ENCODE peak calls at places on chromosome 16, in seven cellular contexts. One of them, this sample, is unnamed. For H3K4me1, the result is how much of the 10 kb centered on the place peaks cover.

GRCh38 chr16:82643936-82644630 is 17.3 kb downstream of the CDH13 start:
- DNase-seq in CD4-positive, CD25-positive, alpha-beta regulatory T cell: no peak
- DNase-seq in CD8-positive, alpha-beta memory T cell: no peak
- DNase-seq in Peyer's patch: no peak
- DNase-seq in Panc1: no peak
- DNase-seq in SJSA1: no peak
- DNase-seq in A549: no peak
- DNase-seq in this sample: no peak

GRCh38 chr16:89823087-89823823 is 5.0 kb upstream of the SPIRE2 start:
- DNase-seq in Panc1: no peak
- DNase-seq in SJSA1: no peak
- DNase-seq in A549: no peak
- DNase-seq in Peyer's patch: no peak
- DNase-seq in CD8-positive, alpha-beta memory T cell: peak
- DNase-seq in CD4-positive, CD25-positive, alpha-beta regulatory T cell: no peak
- DNase-seq in this sample: no peak

GRCh38 chr16:66419527-66419926 is 7.6 kb upstream of the BEAN1 start:
- DNase-seq in Panc1: no peak
- DNase-seq in A549: no peak
- DNase-seq in CD8-positive, alpha-beta memory T cell: no peak
- DNase-seq in Peyer's patch: no peak
- DNase-seq in SJSA1: peak
- DNase-seq in CD4-positive, CD25-positive, alpha-beta regulatory T cell: no peak
- DNase-seq in this sample: no peak

GRCh38 chr16:75189638-75190245 is 17.2 kb downstream of the CTRB2 start:
- DNase-seq in A549: no peak
- DNase-seq in Panc1: no peak
- DNase-seq in Peyer's patch: no peak
- DNase-seq in CD4-positive, CD25-positive, alpha-beta regulatory T cell: no peak
- DNase-seq in CD8-positive, alpha-beta memory T cell: no peak
- DNase-seq in SJSA1: peak
- DNase-seq in this sample: no peak

GRCh38 chr16:88539261-88539651 is 30.9 kb upstream of the ZC3H18 start:
- DNase-seq in CD8-positive, alpha-beta memory T cell: no peak
- DNase-seq in CD4-positive, CD25-positive, alpha-beta regulatory T cell: no peak
- DNase-seq in Peyer's patch: no peak
- DNase-seq in Panc1: no peak
- DNase-seq in SJSA1: no peak
- DNase-seq in A549: no peak
- DNase-seq in this sample: no peak

GRCh38 chr16:89822188-89823086 is 5.8 kb upstream of the SPIRE2 start:
- DNase-seq in Panc1: no peak
- DNase-seq in Peyer's patch: no peak
- DNase-seq in CD4-positive, CD25-positive, alpha-beta regulatory T cell: no peak
- DNase-seq in SJSA1: no peak
- DNase-seq in CD8-positive, alpha-beta memory T cell: peak
- DNase-seq in A549: no peak
- DNase-seq in this sample: no peak

GRCh38 chr16:798666-799065 is 1.9 kb downstream of the GNG13 start:
- DNase-seq in Panc1: no peak
- DNase-seq in A549: no peak
- DNase-seq in SJSA1: no peak
- DNase-seq in CD8-positive, alpha-beta memory T cell: no peak
- DNase-seq in Peyer's patch: no peak
- DNase-seq in CD4-positive, CD25-positive, alpha-beta regulatory T cell: no peak
- DNase-seq in this sample: no peak

GRCh38 chr16:30028438-30029093 is 2.5 kb downstream of the TLCD3B start:
- DNase-seq in Peyer's patch: no peak
- DNase-seq in CD4-positive, CD25-positive, alpha-beta regulatory T cell: no peak
- DNase-seq in Panc1: no peak
- DNase-seq in SJSA1: no peak
- DNase-seq in CD8-positive, alpha-beta memory T cell: no peak
- DNase-seq in A549: no peak
- DNase-seq in this sample: no peak

GRCh38 chr16:19245326-19245925 is 40.1 kb upstream of the CLEC19A start:
- DNase-seq in CD8-positive, alpha-beta memory T cell: no peak
- DNase-seq in SJSA1: no peak
- DNase-seq in Panc1: no peak
- DNase-seq in Peyer's patch: no peak
- DNase-seq in A549: no peak
- DNase-seq in CD4-positive, CD25-positive, alpha-beta regulatory T cell: no peak
- DNase-seq in this sample: no peak

GRCh38 chr16:8963010-8963824 is 489 bp downstream of the USP7 start:
- DNase-seq in CD4-positive, CD25-positive, alpha-beta regulatory T cell: peak
- DNase-seq in Peyer's patch: no peak
- DNase-seq in SJSA1: no peak
- DNase-seq in A549: no peak
- DNase-seq in CD8-positive, alpha-beta memory T cell: no peak
- DNase-seq in Panc1: no peak
- DNase-seq in this sample: no peak

GRCh38 chr16:14341324-14342225 is 270.5 kb downstream of the MRTFB start:
- DNase-seq in CD4-positive, CD25-positive, alpha-beta regulatory T cell: no peak
- DNase-seq in Peyer's patch: no peak
- DNase-seq in CD8-positive, alpha-beta memory T cell: no peak
- DNase-seq in Panc1: no peak
- DNase-seq in SJSA1: no peak
- DNase-seq in A549: no peak
- DNase-seq in this sample: no peak

GRCh38 chr16:7731121-7731520 is 398.5 kb downstream of the RBFOX1 start:
- DNase-seq in A549: no peak
- DNase-seq in Peyer's patch: no peak
- DNase-seq in SJSA1: no peak
- DNase-seq in CD4-positive, CD25-positive, alpha-beta regulatory T cell: no peak
- DNase-seq in CD8-positive, alpha-beta memory T cell: no peak
- DNase-seq in Panc1: no peak
- DNase-seq in this sample: no peak

GRCh38 chr16:49902908-49903307 is 47.0 kb upstream of the ZNF423 start:
- DNase-seq in CD8-positive, alpha-beta memory T cell: no peak
- DNase-seq in SJSA1: no peak
- DNase-seq in A549: no peak
- DNase-seq in Peyer's patch: no peak
- DNase-seq in CD4-positive, CD25-positive, alpha-beta regulatory T cell: no peak
- DNase-seq in Panc1: no peak
- DNase-seq in this sample: no peak

GRCh38 chr16:86931410-86931941 is 353.1 kb downstream of the FOXL1 start:
- DNase-seq in Peyer's patch: no peak
- DNase-seq in CD4-positive, CD25-positive, alpha-beta regulatory T cell: no peak
- DNase-seq in Panc1: no peak
- DNase-seq in SJSA1: peak
- DNase-seq in A549: no peak
- DNase-seq in CD8-positive, alpha-beta memory T cell: no peak
- DNase-seq in this sample: no peak

GRCh38 chr16:24977673-24978065 is 37.5 kb downstream of the ARHGAP17 start:
- DNase-seq in SJSA1: no peak
- DNase-seq in Panc1: no peak
- DNase-seq in CD4-positive, CD25-positive, alpha-beta regulatory T cell: no peak
- DNase-seq in Peyer's patch: no peak
- DNase-seq in A549: peak
- DNase-seq in CD8-positive, alpha-beta memory T cell: no peak
- DNase-seq in this sample: no peak

GRCh38 chr16:89442990-89443726 is 47.2 kb downstream of the ANKRD11 start:
- DNase-seq in CD4-positive, CD25-positive, alpha-beta regulatory T cell: no peak
- DNase-seq in Peyer's patch: no peak
- DNase-seq in SJSA1: no peak
- DNase-seq in CD8-positive, alpha-beta memory T cell: no peak
- DNase-seq in A549: peak
- DNase-seq in Panc1: no peak
- DNase-seq in this sample: no peak

GRCh38 chr16:89737341-89738071 is 16.2 kb downstream of the ZNF276 start:
- DNase-seq in CD4-positive, CD25-positive, alpha-beta regulatory T cell: peak
- DNase-seq in Peyer's patch: peak
- DNase-seq in Panc1: no peak
- DNase-seq in CD8-positive, alpha-beta memory T cell: peak
- DNase-seq in SJSA1: no peak
- DNase-seq in A549: no peak
- DNase-seq in this sample: peak

GRCh38 chr16:7321661-7322060 is 11.0 kb upstream of the RBFOX1 start:
- DNase-seq in Panc1: no peak
- DNase-seq in A549: no peak
- DNase-seq in SJSA1: no peak
- DNase-seq in CD8-positive, alpha-beta memory T cell: no peak
- DNase-seq in Peyer's patch: no peak
- DNase-seq in CD4-positive, CD25-positive, alpha-beta regulatory T cell: no peak
- DNase-seq in this sample: no peak

GRCh38 chr16:554640-555413 is 5.4 kb upstream of the PRR35 start:
- DNase-seq in Panc1: no peak
- DNase-seq in SJSA1: no peak
- DNase-seq in Peyer's patch: no peak
- DNase-seq in CD4-positive, CD25-positive, alpha-beta regulatory T cell: no peak
- DNase-seq in A549: no peak
- DNase-seq in CD8-positive, alpha-beta memory T cell: no peak
- DNase-seq in this sample: no peak

GRCh38 chr16:67562918-67563707 is 787 bp downstream of the CTCF start:
- DNase-seq in CD4-positive, CD25-positive, alpha-beta regulatory T cell: peak
- DNase-seq in SJSA1: peak
- DNase-seq in Panc1: no peak
- DNase-seq in CD8-positive, alpha-beta memory T cell: peak
- DNase-seq in A549: peak
- DNase-seq in Peyer's patch: peak
- DNase-seq in this sample: peak

GRCh38 chr16:47713225-47713595 is 252.1 kb downstream of the PHKB start:
- DNase-seq in CD8-positive, alpha-beta memory T cell: no peak
- DNase-seq in SJSA1: peak
- DNase-seq in Panc1: no peak
- DNase-seq in CD4-positive, CD25-positive, alpha-beta regulatory T cell: peak
- DNase-seq in A549: peak
- DNase-seq in Peyer's patch: no peak
- DNase-seq in this sample: no peak

DNA sequence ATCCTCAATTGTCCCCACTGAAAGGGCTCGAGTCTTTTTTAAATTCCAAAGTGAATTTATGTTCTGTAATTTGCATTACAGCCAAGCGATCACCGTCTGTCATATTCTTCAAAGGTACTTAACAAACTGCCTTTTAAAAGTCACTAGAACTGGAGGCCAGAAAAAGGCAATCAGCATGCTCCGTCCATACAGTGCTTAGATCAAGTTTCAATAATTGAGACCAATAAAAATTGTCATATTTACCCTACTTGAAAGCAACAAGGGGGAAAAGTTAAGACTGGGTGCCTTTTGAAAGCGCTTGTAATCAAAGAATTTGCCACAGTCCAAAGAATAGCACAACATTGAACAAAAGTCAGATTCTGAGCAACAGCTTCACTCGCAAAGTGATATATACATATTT is 9.0 kb upstream of the ZFHX3 start:
- DNase-seq in CD4-positive, CD25-positive, alpha-beta regulatory T cell: no peak
- DNase-seq in Peyer's patch: no peak
- DNase-seq in A549: no peak
- DNase-seq in Panc1: no peak
- DNase-seq in SJSA1: no peak
- DNase-seq in CD8-positive, alpha-beta memory T cell: no peak
- DNase-seq in this sample: no peak
- H3K4me3 ChIP-seq in CD4-positive, CD25-positive, alpha-beta regulatory T cell: peak
- H3K4me3 ChIP-seq in Peyer's patch: peak
- H3K4me3 ChIP-seq in A549: peak
- H3K4me3 ChIP-seq in Panc1: peak
- H3K4me3 ChIP-seq in SJSA1: peak
- H3K4me3 ChIP-seq in CD8-positive, alpha-beta memory T cell: no peak
- H3K4me3 ChIP-seq in this sample: no peak

GRCh38 chr16:11635679-11636171 is 32.5 kb upstream of the SNN start:
- DNase-seq in A549: no peak
- DNase-seq in CD4-positive, CD25-positive, alpha-beta regulatory T cell: no peak
- DNase-seq in Panc1: no peak
- DNase-seq in SJSA1: no peak
- DNase-seq in Peyer's patch: no peak
- DNase-seq in CD8-positive, alpha-beta memory T cell: no peak
- DNase-seq in this sample: no peak
- H3K27ac ChIP-seq in A549: peak
- H3K27ac ChIP-seq in CD4-positive, CD25-positive, alpha-beta regulatory T cell: no peak
- H3K27ac ChIP-seq in Panc1: no peak
- H3K27ac ChIP-seq in SJSA1: no peak
- H3K27ac ChIP-seq in Peyer's patch: peak
- H3K27ac ChIP-seq in CD8-positive, alpha-beta memory T cell: no peak
- H3K27ac ChIP-seq in this sample: no peak

GRCh38 chr16:4370151-4370550 is 1.5 kb upstream of the VASN start:
- DNase-seq in Panc1: no peak
- DNase-seq in SJSA1: no peak
- DNase-seq in CD4-positive, CD25-positive, alpha-beta regulatory T cell: no peak
- DNase-seq in Peyer's patch: no peak
- DNase-seq in A549: no peak
- DNase-seq in CD8-positive, alpha-beta memory T cell: no peak
- DNase-seq in this sample: no peak
- H3K4me1 ChIP-seq in Panc1: under half
- H3K4me1 ChIP-seq in SJSA1: half or more
- H3K4me1 ChIP-seq in CD4-positive, CD25-positive, alpha-beta regulatory T cell: under half
- H3K4me1 ChIP-seq in Peyer's patch: under half
- H3K4me1 ChIP-seq in A549: under half
- H3K4me1 ChIP-seq in CD8-positive, alpha-beta memory T cell: under half
- H3K4me1 ChIP-seq in this sample: under half

GRCh38 chr16:4053663-4054479 is 62.4 kb downstream of the ADCY9 start:
- DNase-seq in Panc1: peak
- DNase-seq in A549: peak
- DNase-seq in Peyer's patch: no peak
- DNase-seq in CD4-positive, CD25-positive, alpha-beta regulatory T cell: no peak
- DNase-seq in CD8-positive, alpha-beta memory T cell: no peak
- DNase-seq in SJSA1: peak
- DNase-seq in this sample: no peak
- H3K4me3 ChIP-seq in Panc1: peak
- H3K4me3 ChIP-seq in A549: no peak
- H3K4me3 ChIP-seq in Peyer's patch: peak
- H3K4me3 ChIP-seq in CD4-positive, CD25-positive, alpha-beta regulatory T cell: no peak
- H3K4me3 ChIP-seq in CD8-positive, alpha-beta memory T cell: no peak
- H3K4me3 ChIP-seq in SJSA1: peak
- H3K4me3 ChIP-seq in this sample: no peak

DNA sequence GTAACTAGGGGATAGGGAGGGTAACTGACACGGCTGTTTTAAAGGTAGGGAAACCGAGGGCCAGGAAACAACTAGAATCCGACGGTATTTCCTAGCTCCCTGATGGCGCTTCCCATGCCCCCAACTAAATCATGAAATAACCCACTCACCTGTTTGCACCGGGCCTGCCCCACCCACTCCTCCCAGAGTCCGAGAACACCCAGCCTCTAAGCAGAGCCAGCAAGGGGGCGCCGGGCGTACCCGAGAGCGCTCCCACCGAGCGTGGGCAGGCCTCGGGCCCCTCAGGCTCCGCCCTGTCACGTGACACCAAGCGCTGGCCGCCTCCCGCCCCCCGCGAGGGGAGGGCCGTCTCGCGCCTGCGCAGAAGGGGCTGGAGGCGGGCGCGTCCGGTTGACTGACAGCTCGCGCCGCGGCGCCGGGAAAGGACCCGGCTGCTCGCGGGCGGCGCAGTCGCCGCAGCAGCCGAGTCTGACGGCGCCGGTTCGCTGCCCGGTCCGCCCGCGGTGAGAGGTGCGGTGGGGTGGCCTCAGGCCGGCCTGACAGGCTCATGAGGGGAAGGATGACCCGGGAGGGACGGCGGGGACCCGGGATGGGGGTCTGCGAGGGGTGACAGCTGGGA is at the start of gene KIAA0513:
- DNase-seq in Panc1: no peak
- DNase-seq in Peyer's patch: peak
- DNase-seq in SJSA1: peak
- DNase-seq in CD4-positive, CD25-positive, alpha-beta regulatory T cell: peak
- DNase-seq in A549: peak
- DNase-seq in CD8-positive, alpha-beta memory T cell: peak
- DNase-seq in this sample: peak
- H3K27ac ChIP-seq in Panc1: peak
- H3K27ac ChIP-seq in Peyer's patch: peak
- H3K27ac ChIP-seq in SJSA1: no peak
- H3K27ac ChIP-seq in CD4-positive, CD25-positive, alpha-beta regulatory T cell: peak
- H3K27ac ChIP-seq in A549: peak
- H3K27ac ChIP-seq in CD8-positive, alpha-beta memory T cell: peak
- H3K27ac ChIP-seq in this sample: peak

GRCh38 chr16:22352726-22353125 is 21.7 kb downstream of the CDR2 start:
- DNase-seq in CD8-positive, alpha-beta memory T cell: no peak
- DNase-seq in Peyer's patch: no peak
- DNase-seq in Panc1: no peak
- DNase-seq in CD4-positive, CD25-positive, alpha-beta regulatory T cell: no peak
- DNase-seq in SJSA1: no peak
- DNase-seq in A549: no peak
- DNase-seq in this sample: no peak
- H3K4me1 ChIP-seq in CD8-positive, alpha-beta memory T cell: under half
- H3K4me1 ChIP-seq in Peyer's patch: under half
- H3K4me1 ChIP-seq in Panc1: under half
- H3K4me1 ChIP-seq in CD4-positive, CD25-positive, alpha-beta regulatory T cell: half or more
- H3K4me1 ChIP-seq in SJSA1: under half
- H3K4me1 ChIP-seq in A549: under half
- H3K4me1 ChIP-seq in this sample: half or more